ENCODE peak calls at places on chromosomes 13 and 19, in seven cellular contexts. H, T, I, K, N, P and Y are unnamed samples.

GRCh38 chr19:45428385-45429231 is 4.9 kb upstream of the ERCC1 start:
- DNase-seq in H (no peak), T (peak; percentile 57), I (no peak), K (no peak), N (no peak), P (peak; percentile 63), Y (peak; percentile 38)

GRCh38 chr13:43687038-43687437 is 99.7 kb downstream of the ENOX1 start:
- DNase-seq in H (peak; percentile 7), T (no peak), I (no peak), K (no peak), N (no peak), P (no peak), Y (no peak)

GRCh38 chr13:73984949-73985691 is 149.1 kb downstream of the KLF12 start:
- DNase-seq in H (no peak), T (no peak), I (no peak), K (no peak), N (no peak), P (peak; percentile 48), Y (no peak)

GRCh38 chr19:19501798-19502197 is 13.6 kb downstream of the TSSK6 start:
- DNase-seq in H (no peak), T (no peak), I (no peak), K (no peak), N (no peak), P (no peak), Y (no peak)

GRCh38 chr13:45623516-45624090 is 8.1 kb upstream of the ERICH6B start:
- DNase-seq in H (peak; percentile 28), T (no peak), I (no peak), K (no peak), N (no peak), P (peak; percentile 48), Y (no peak)

GRCh38 chr13:76884167-76884566 is 2.0 kb downstream of the KCTD12 start:
- DNase-seq in H (peak; percentile 87), T (peak; percentile 37), I (peak; percentile 56), K (no peak), N (no peak), P (peak; percentile 70), Y (peak; percentile 41)

GRCh38 chr13:93927431-93927830 is 552.1 kb downstream of the DCT start:
- DNase-seq in H (no peak), T (no peak), I (no peak), K (no peak), N (no peak), P (no peak), Y (no peak)

GRCh38 chr19:33245948-33246728 is 20.5 kb upstream of the SLC7A10 start:
- DNase-seq in H (no peak), T (peak; percentile 19), I (no peak), K (no peak), N (no peak), P (peak; percentile 23), Y (no peak)

GRCh38 chr13:38366954-38367645 is 17.4 kb downstream of the UFM1 start:
- DNase-seq in H (no peak), T (no peak), I (no peak), K (no peak), N (no peak), P (no peak), Y (no peak)

GRCh38 chr19:33296473-33297060 is 5.8 kb downstream of the CEBPA start:
- DNase-seq in H (no peak), T (no peak), I (no peak), K (no peak), N (peak; percentile 29), P (no peak), Y (no peak)

GRCh38 chr19:31541396-31541795 is 192.2 kb upstream of the TSHZ3 start:
- DNase-seq in H (no peak), T (no peak), I (no peak), K (no peak), N (no peak), P (peak; percentile 74), Y (no peak)